ENCODE peak calls at places on chromosome 3, in five cellular contexts. One of them, this sample, is unnamed. For H3K4me1, the result is how much of the 10 kb centered on the place peaks cover.

GRCh38 chr3:81545572-81545971 is 215.9 kb downstream of the GBE1 start:
- DNase-seq in adrenal gland: no peak
- DNase-seq in tibial artery: no peak
- DNase-seq in endothelial cell of umbilical vein: no peak
- DNase-seq in NT2/D1: no peak
- DNase-seq in this sample: no peak

GRCh38 chr3:195059471-195060216 is 211.3 kb downstream of the XXYLT1 start:
- DNase-seq in adrenal gland: no peak
- DNase-seq in tibial artery: no peak
- DNase-seq in endothelial cell of umbilical vein: no peak
- DNase-seq in NT2/D1: no peak
- DNase-seq in this sample: no peak

GRCh38 chr3:66405701-66406091 is 95.1 kb downstream of the LRIG1 start:
- DNase-seq in adrenal gland: no peak
- DNase-seq in tibial artery: peak
- DNase-seq in endothelial cell of umbilical vein: no peak
- DNase-seq in NT2/D1: no peak
- DNase-seq in this sample: no peak

GRCh38 chr3:184361532-184361931 is at the start of the genes CLCN2 and POLR2H:
- DNase-seq in adrenal gland: no peak
- DNase-seq in tibial artery: peak
- DNase-seq in endothelial cell of umbilical vein: peak
- DNase-seq in NT2/D1: peak
- DNase-seq in this sample: no peak

GRCh38 chr3:55191911-55192787 is 264.3 kb upstream of the LRTM1 start:
- DNase-seq in adrenal gland: no peak
- DNase-seq in tibial artery: no peak
- DNase-seq in endothelial cell of umbilical vein: no peak
- DNase-seq in NT2/D1: no peak
- DNase-seq in this sample: no peak

GRCh38 chr3:120908803-120909601 is 997 bp downstream of the STXBP5L start:
- DNase-seq in adrenal gland: peak
- DNase-seq in tibial artery: no peak
- DNase-seq in endothelial cell of umbilical vein: no peak
- DNase-seq in NT2/D1: no peak
- DNase-seq in this sample: no peak

GRCh38 chr3:81962396-81962795 is 201.0 kb upstream of the GBE1 start:
- DNase-seq in adrenal gland: no peak
- DNase-seq in tibial artery: no peak
- DNase-seq in endothelial cell of umbilical vein: no peak
- DNase-seq in NT2/D1: no peak
- DNase-seq in this sample: no peak

GRCh38 chr3:149621218-149622005 is 36.4 kb downstream of the WWTR1 start:
- DNase-seq in adrenal gland: no peak
- DNase-seq in tibial artery: no peak
- DNase-seq in endothelial cell of umbilical vein: peak
- DNase-seq in NT2/D1: no peak
- DNase-seq in this sample: no peak

GRCh38 chr3:55701997-55702396 is 214.9 kb upstream of the WNT5A start:
- DNase-seq in adrenal gland: no peak
- DNase-seq in tibial artery: no peak
- DNase-seq in endothelial cell of umbilical vein: no peak
- DNase-seq in NT2/D1: no peak
- DNase-seq in this sample: no peak

GRCh38 chr3:62134061-62134496 is 239.3 kb downstream of the FEZF2 start:
- DNase-seq in adrenal gland: peak
- DNase-seq in tibial artery: no peak
- DNase-seq in endothelial cell of umbilical vein: peak
- DNase-seq in NT2/D1: no peak
- DNase-seq in this sample: no peak

GRCh38 chr3:153615863-153616262 is 453.8 kb downstream of the RAP2B start:
- DNase-seq in adrenal gland: no peak
- DNase-seq in tibial artery: no peak
- DNase-seq in endothelial cell of umbilical vein: no peak
- DNase-seq in NT2/D1: no peak
- DNase-seq in this sample: no peak

GRCh38 chr3:57818772-57819171 is 62.7 kb downstream of the SLMAP start:
- DNase-seq in adrenal gland: no peak
- DNase-seq in tibial artery: no peak
- DNase-seq in endothelial cell of umbilical vein: no peak
- DNase-seq in NT2/D1: no peak
- DNase-seq in this sample: no peak

GRCh38 chr3:78894787-78895186 is 873.0 kb downstream of the ROBO1 start:
- DNase-seq in adrenal gland: no peak
- DNase-seq in tibial artery: no peak
- DNase-seq in endothelial cell of umbilical vein: no peak
- DNase-seq in NT2/D1: no peak
- DNase-seq in this sample: no peak

GRCh38 chr3:138408751-138409161 is 25.7 kb upstream of the ESYT3 start:
- DNase-seq in adrenal gland: no peak
- DNase-seq in tibial artery: no peak
- DNase-seq in endothelial cell of umbilical vein: no peak
- DNase-seq in NT2/D1: peak
- DNase-seq in this sample: no peak

GRCh38 chr3:76566211-76566534 is 473.7 kb upstream of the ROBO2 start:
- DNase-seq in adrenal gland: no peak
- DNase-seq in tibial artery: no peak
- DNase-seq in endothelial cell of umbilical vein: no peak
- DNase-seq in NT2/D1: no peak
- DNase-seq in this sample: no peak

GRCh38 chr3:96619475-96619874 is 194.9 kb upstream of the EPHA6 start:
- DNase-seq in adrenal gland: no peak
- DNase-seq in tibial artery: no peak
- DNase-seq in endothelial cell of umbilical vein: no peak
- DNase-seq in NT2/D1: no peak
- DNase-seq in this sample: no peak

GRCh38 chr3:185760550-185760949 is 64.3 kb downstream of the IGF2BP2 start:
- DNase-seq in adrenal gland: no peak
- DNase-seq in tibial artery: no peak
- DNase-seq in endothelial cell of umbilical vein: peak
- DNase-seq in NT2/D1: no peak
- DNase-seq in this sample: no peak

GRCh38 chr3:47455806-47456452 is 19.8 kb downstream of the SCAP start:
- DNase-seq in adrenal gland: peak
- DNase-seq in tibial artery: no peak
- DNase-seq in endothelial cell of umbilical vein: no peak
- DNase-seq in NT2/D1: no peak
- DNase-seq in this sample: no peak

GRCh38 chr3:107263269-107264021 is 113.8 kb upstream of the CCDC54 start:
- DNase-seq in adrenal gland: no peak
- DNase-seq in tibial artery: no peak
- DNase-seq in endothelial cell of umbilical vein: no peak
- DNase-seq in NT2/D1: no peak
- DNase-seq in this sample: no peak

GRCh38 chr3:63193647-63194046 is 84.5 kb upstream of the SYNPR start:
- DNase-seq in adrenal gland: no peak
- DNase-seq in tibial artery: no peak
- DNase-seq in endothelial cell of umbilical vein: peak
- DNase-seq in NT2/D1: peak
- DNase-seq in this sample: no peak

GRCh38 chr3:127392146-127392470 is 104.3 kb upstream of the PRR20G start:
- DNase-seq in adrenal gland: no peak
- DNase-seq in tibial artery: no peak
- DNase-seq in endothelial cell of umbilical vein: no peak
- DNase-seq in NT2/D1: no peak
- DNase-seq in this sample: no peak

GRCh38 chr3:177810162-177810623 is 612.9 kb upstream of the TBL1XR1 start:
- DNase-seq in adrenal gland: no peak
- DNase-seq in tibial artery: no peak
- DNase-seq in endothelial cell of umbilical vein: peak
- DNase-seq in NT2/D1: no peak
- DNase-seq in this sample: no peak

GRCh38 chr3:171356251-171356650 is 104.0 kb downstream of the TNIK start:
- DNase-seq in adrenal gland: no peak
- DNase-seq in tibial artery: no peak
- DNase-seq in endothelial cell of umbilical vein: peak
- DNase-seq in NT2/D1: no peak
- DNase-seq in this sample: no peak

GRCh38 chr3:111311126-111311525 is 230.9 kb upstream of the CD96 start:
- DNase-seq in adrenal gland: no peak
- DNase-seq in tibial artery: no peak
- DNase-seq in endothelial cell of umbilical vein: no peak
- DNase-seq in NT2/D1: no peak
- DNase-seq in this sample: no peak

GRCh38 chr3:126951561-126951960 is 31.4 kb upstream of the PLXNA1 start:
- DNase-seq in adrenal gland: no peak
- DNase-seq in tibial artery: peak
- DNase-seq in endothelial cell of umbilical vein: no peak
- DNase-seq in NT2/D1: no peak
- DNase-seq in this sample: no peak

GRCh38 chr3:125202197-125202596 is 10.4 kb downstream of the SLC12A8 start:
- DNase-seq in adrenal gland: no peak
- DNase-seq in tibial artery: no peak
- DNase-seq in endothelial cell of umbilical vein: no peak
- DNase-seq in NT2/D1: no peak
- DNase-seq in this sample: no peak

GRCh38 chr3:173902866-173903265 is 505.3 kb downstream of the NLGN1 start:
- DNase-seq in adrenal gland: no peak
- DNase-seq in tibial artery: no peak
- DNase-seq in endothelial cell of umbilical vein: no peak
- DNase-seq in NT2/D1: no peak
- DNase-seq in this sample: no peak

GRCh38 chr3:160372780-160373179 is 26.2 kb downstream of the IFT80 start:
- DNase-seq in adrenal gland: no peak
- DNase-seq in tibial artery: no peak
- DNase-seq in endothelial cell of umbilical vein: no peak
- DNase-seq in NT2/D1: no peak
- DNase-seq in this sample: no peak

GRCh38 chr3:195441476-195441970 is 1.3 kb downstream of the ACAP2 start:
- DNase-seq in adrenal gland: no peak
- DNase-seq in tibial artery: no peak
- DNase-seq in endothelial cell of umbilical vein: peak
- DNase-seq in NT2/D1: no peak
- DNase-seq in this sample: no peak

GRCh38 chr3:51099794-51100542 is 285.1 kb upstream of the MANF start:
- DNase-seq in adrenal gland: peak
- DNase-seq in tibial artery: no peak
- DNase-seq in endothelial cell of umbilical vein: peak
- DNase-seq in NT2/D1: peak
- DNase-seq in this sample: no peak

GRCh38 chr3:49414753-49415152 is 2.5 kb downstream of the TCTA start:
- DNase-seq in adrenal gland: no peak
- DNase-seq in tibial artery: no peak
- DNase-seq in endothelial cell of umbilical vein: no peak
- DNase-seq in NT2/D1: no peak
- DNase-seq in this sample: no peak
- H3K4me1 ChIP-seq in adrenal gland: under half
- H3K4me1 ChIP-seq in tibial artery: under half
- H3K4me1 ChIP-seq in endothelial cell of umbilical vein: under half
- H3K4me1 ChIP-seq in NT2/D1: under half
- H3K4me1 ChIP-seq in this sample: under half

GRCh38 chr3:71511037-71511436 is 72.5 kb downstream of the FOXP1 start:
- DNase-seq in adrenal gland: no peak
- DNase-seq in tibial artery: no peak
- DNase-seq in endothelial cell of umbilical vein: peak
- DNase-seq in NT2/D1: no peak
- DNase-seq in this sample: no peak
- H3K4me1 ChIP-seq in adrenal gland: under half
- H3K4me1 ChIP-seq in tibial artery: under half
- H3K4me1 ChIP-seq in endothelial cell of umbilical vein: under half
- H3K4me1 ChIP-seq in NT2/D1: under half
- H3K4me1 ChIP-seq in this sample: under half

GRCh38 chr3:187264946-187265345 is 26.6 kb downstream of the MASP1 start:
- DNase-seq in adrenal gland: no peak
- DNase-seq in tibial artery: no peak
- DNase-seq in endothelial cell of umbilical vein: no peak
- DNase-seq in NT2/D1: no peak
- DNase-seq in this sample: no peak

GRCh38 chr3:187262360-187262759 is 29.2 kb downstream of the MASP1 start:
- DNase-seq in adrenal gland: no peak
- DNase-seq in tibial artery: no peak
- DNase-seq in endothelial cell of umbilical vein: no peak
- DNase-seq in NT2/D1: no peak
- DNase-seq in this sample: no peak

GRCh38 chr3:187261541-187261969 is 30.0 kb downstream of the MASP1 start:
- DNase-seq in adrenal gland: no peak
- DNase-seq in tibial artery: no peak
- DNase-seq in endothelial cell of umbilical vein: no peak
- DNase-seq in NT2/D1: no peak
- DNase-seq in this sample: no peak

GRCh38 chr3:187264051-187264450 is 27.5 kb downstream of the MASP1 start:
- DNase-seq in adrenal gland: no peak
- DNase-seq in tibial artery: no peak
- DNase-seq in endothelial cell of umbilical vein: peak
- DNase-seq in NT2/D1: no peak
- DNase-seq in this sample: no peak

DNA sequence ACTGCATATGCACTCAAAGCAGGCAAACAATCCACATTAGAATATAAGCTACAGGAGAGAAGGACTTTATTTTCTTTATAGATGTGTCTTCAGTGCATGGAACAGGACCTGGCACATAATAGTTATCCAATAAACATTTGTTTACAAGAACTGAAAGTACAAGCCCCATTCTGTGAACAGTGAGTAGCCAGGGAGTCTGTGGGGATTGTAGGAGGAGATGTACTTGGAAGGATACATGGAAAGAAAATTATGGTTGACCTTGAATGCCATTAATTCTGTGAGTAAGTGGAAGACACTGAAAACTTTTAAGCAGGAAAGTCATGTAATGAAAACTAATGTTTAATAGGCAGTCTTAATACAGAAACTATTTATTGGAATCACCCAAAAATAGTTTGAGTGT is 28.3 kb downstream of the MASP1 start:
- DNase-seq in adrenal gland: no peak
- DNase-seq in tibial artery: no peak
- DNase-seq in endothelial cell of umbilical vein: peak
- DNase-seq in NT2/D1: no peak
- DNase-seq in this sample: no peak
- H3K4me1 ChIP-seq in adrenal gland: under half
- H3K4me1 ChIP-seq in tibial artery: under half
- H3K4me1 ChIP-seq in endothelial cell of umbilical vein: under half
- H3K4me1 ChIP-seq in NT2/D1: under half
- H3K4me1 ChIP-seq in this sample: under half

GRCh38 chr3:48564667-48565066 is 1.1 kb upstream of the UCN2 start:
- DNase-seq in adrenal gland: no peak
- DNase-seq in tibial artery: no peak
- DNase-seq in endothelial cell of umbilical vein: no peak
- DNase-seq in NT2/D1: no peak
- DNase-seq in this sample: no peak
- H3K4me1 ChIP-seq in adrenal gland: under half
- H3K4me1 ChIP-seq in tibial artery: under half
- H3K4me1 ChIP-seq in endothelial cell of umbilical vein: under half
- H3K4me1 ChIP-seq in NT2/D1: under half
- H3K4me1 ChIP-seq in this sample: under half

This sample was measured in vagina.